ENCODE peak calls at places on chromosomes 7 and 10, in seven cellular contexts. Y is T-cell; Z is stimulated activated CD4-positive, alpha-beta T cell treated with anti-CD3 and anti-CD28 coated beads, Interleukin-2, amount 100 ng/mL, for 48 hours; I is activated naive CD4-positive, alpha-beta T cell treated with anti-CD3 and anti-CD28 coated beads, Interleukin-2, amount 50 U/mL, for 16 hours; T is SW480; H is epithelial cell of proximal tubule; K is keratinocyte. F is an unnamed sample.

GRCh38 chr7:45657890-45658715 is 83.9 kb downstream of the ADCY1 start:
- DNase-seq in Y (no peak), Z (no peak), I (no peak), T (no peak), H (no peak), K (no peak), F (no peak)

GRCh38 chr10:132687893-132688579 is 97.9 kb downstream of the NKX6-2 start:
- DNase-seq in Y (no peak), Z (no peak), I (peak), T (no peak), H (no peak), K (no peak), F (no peak)

GRCh38 chr10:127418536-127419168 is 130.5 kb upstream of the NPS start:
- DNase-seq in Y (no peak), Z (no peak), I (no peak), T (no peak), H (no peak), K (no peak), F (no peak)

GRCh38 chr7:155232911-155233702 is 64.6 kb upstream of the INSIG1 start:
- DNase-seq in Y (no peak), Z (no peak), I (no peak), T (no peak), H (no peak), K (no peak), F (no peak)

GRCh38 chr10:96995851-96996250 is 163.8 kb downstream of the LCOR start:
- DNase-seq in Y (no peak), Z (no peak), I (no peak), T (no peak), H (no peak), K (no peak), F (no peak)

GRCh38 chr7:1882451-1882850 is 212.4 kb downstream of the ELFN1 start:
- DNase-seq in Y (no peak), Z (no peak), I (no peak), T (no peak), H (no peak), K (no peak), F (no peak)

GRCh38 chr7:154482863-154483262 is 430.7 kb downstream of the DPP6 start:
- DNase-seq in Y (no peak), Z (no peak), I (no peak), T (no peak), H (no peak), K (no peak), F (no peak)

GRCh38 chr7:110944966-110945644 is 145.8 kb upstream of the LRRN3 start:
- DNase-seq in Y (no peak), Z (no peak), I (no peak), T (no peak), H (no peak), K (no peak), F (no peak)

GRCh38 chr7:157930926-157931466 is 594.2 kb downstream of the DNAJB6 start:
- DNase-seq in Y (no peak), Z (no peak), I (no peak), T (no peak), H (no peak), K (no peak), F (no peak)

F was measured in GM10248.